ENCODE peak calls at places on chromosomes 4 and X, in eight cellular contexts. S is H9, U is T-helper 2 cell, M is posterior vena cava, J is cardiac muscle cell, N is A172, I is omental fat pad, W is dermis blood vessel endothelial cell. A is an unnamed sample.

GRCh38 chrX:47843363-47843762 is 6.7 kb downstream of the ZNF81 start:
- DNase-seq in W (no peak), U (no peak), N (no peak), J (no peak), I (no peak), S (no peak), M (no peak), A (no peak)

GRCh38 chrX:147675819-147676218 is 235.9 kb upstream of the FMR1 start:
- DNase-seq in S (peak; percentile 67), U (no peak), N (no peak), W (no peak), J (no peak), I (no peak), M (no peak), A (no peak)

GRCh38 chr4:83516042-83516772 is 19.7 kb upstream of the GPAT3 start:
- DNase-seq in S (no peak), J (peak; percentile 66), W (peak; percentile 9), N (peak; percentile 87), I (no peak), U (no peak), M (no peak), A (peak; percentile 19)

GRCh38 chr4:121706595-121707021 is 9.8 kb upstream of the ANXA5 start:
- DNase-seq in N (peak; percentile 88), I (no peak), S (no peak), J (peak; percentile 87), M (no peak), U (peak; percentile 94), W (no peak), A (no peak)

GRCh38 chr4:107689912-107690587 is 30.0 kb downstream of the PAPSS1 start:
- DNase-seq in N (peak; percentile 81), U (peak; percentile 59), M (no peak), W (peak; percentile 63), S (no peak), I (no peak), J (peak; percentile 59), A (peak; percentile 67)

GRCh38 chr4:182015893-182016292 is 227.3 kb upstream of the TENM3 start:
- DNase-seq in N (peak; percentile 54), M (no peak), U (no peak), I (no peak), J (no peak), S (no peak), W (no peak), A (no peak)

GRCh38 chrX:150463566-150463965 is 100.4 kb downstream of the MAMLD1 start:
- DNase-seq in W (no peak), M (no peak), U (no peak), N (no peak), I (no peak), S (no peak), J (no peak), A (no peak)

GRCh38 chr4:123856689-123857545 is 460.3 kb downstream of the SPRY1 start:
- DNase-seq in M (no peak), W (peak; percentile 92), N (no peak), I (no peak), S (peak; percentile 54), U (no peak), J (peak; percentile 79), A (peak; percentile 90)

GRCh38 chr4:140871368-140871767 is 115.2 kb upstream of the TBC1D9 start:
- DNase-seq in U (no peak), M (no peak), I (no peak), S (no peak), N (no peak), W (no peak), J (no peak), A (no peak)

GRCh38 chrX:9117851-9118250 is 83.9 kb upstream of the FAM9B start:
- DNase-seq in U (no peak), W (no peak), S (no peak), I (no peak), J (no peak), N (no peak), M (no peak), A (no peak)

GRCh38 chr4:176193126-176193525 is 2.3 kb downstream of the SPATA4 start:
- DNase-seq in I (no peak), S (no peak), M (no peak), J (peak; percentile 38), U (no peak), N (no peak), W (peak; percentile 47), A (peak; percentile 75)

GRCh38 chr4:8157496-8157895 is 1.1 kb downstream of the ABLIM2 start:
- DNase-seq in I (no peak), N (no peak), U (no peak), J (peak; percentile 47), S (peak; percentile 47), M (no peak), W (no peak), A (no peak)

GRCh38 chr4:76997454-76997853 is 47.9 kb downstream of the SEPTIN11 start:
- DNase-seq in W (no peak), J (no peak), M (no peak), I (no peak), U (no peak), S (no peak), N (no peak), A (no peak)

GRCh38 chrX:41984628-41985027 is 61.3 kb upstream of the CASK start:
- DNase-seq in W (no peak), S (no peak), N (peak; percentile 2), I (no peak), J (no peak), U (no peak), M (no peak), A (no peak)

GRCh38 chrX:41665676-41666075 is 23.1 kb upstream of the GPR34 start:
- DNase-seq in J (peak; percentile 6), W (peak; percentile 32), M (no peak), S (no peak), I (no peak), N (no peak), U (no peak), A (peak; percentile 63)

GRCh38 chrX:39477438-39478120 is 620.2 kb downstream of the BCOR start:
- DNase-seq in N (no peak), I (no peak), J (peak; percentile 64), S (peak; percentile 88), W (peak; percentile 72), M (peak; percentile 89), U (peak; percentile 14), A (peak; percentile 2)

GRCh38 chr4:18366762-18367358 is 345.3 kb upstream of the LCORL start:
- DNase-seq in S (no peak), M (no peak), U (peak; percentile 53), J (peak; percentile 51), W (peak; percentile 71), N (no peak), I (no peak), A (peak; percentile 51)

GRCh38 chr4:57080781-57081650 is 29.2 kb downstream of the IGFBP7 start:
- DNase-seq in N (peak; percentile 94), S (no peak), M (no peak), U (no peak), I (no peak), J (peak; percentile 95), W (peak; percentile 96), A (peak; percentile 99)

GRCh38 chrX:4668802-4669536 is 955.5 kb upstream of the PRKX start:
- DNase-seq in U (no peak), J (no peak), M (no peak), I (no peak), N (no peak), W (no peak), S (no peak), A (no peak)

GRCh38 chr4:17889692-17890091 is 78.9 kb downstream of the NCAPG start:
- DNase-seq in N (no peak), I (no peak), S (no peak), U (no peak), W (no peak), M (no peak), J (peak; percentile 2), A (no peak)

GRCh38 chr4:83771113-83771705 is 235.3 kb downstream of the GPAT3 start:
- DNase-seq in S (peak; percentile 72), N (peak; percentile 58), W (peak; percentile 47), M (no peak), U (no peak), I (no peak), J (peak; percentile 65), A (peak; percentile 24)

GRCh38 chr4:142984871-142985585 is 138.9 kb upstream of the INPP4B start:
- DNase-seq in W (peak; percentile 28), S (peak; percentile 60), M (no peak), I (no peak), N (peak; percentile 19), J (peak; percentile 32), U (no peak), A (peak; percentile 13)

GRCh38 chr4:48138936-48139335 is 4.9 kb upstream of the TXK start:
- DNase-seq in J (no peak), M (no peak), U (peak; percentile 74), S (no peak), N (no peak), I (no peak), W (no peak), A (no peak)

GRCh38 chr4:152259866-152260265 is 276.0 kb downstream of the FBXW7 start:
- DNase-seq in S (no peak), I (no peak), J (no peak), N (peak; percentile 64), M (no peak), U (no peak), W (peak; percentile 49), A (peak; percentile 24)

GRCh38 chrX:26442340-26442739 is 226.4 kb downstream of the MAGEB5 start:
- DNase-seq in N (peak; percentile 35), U (no peak), J (peak; percentile 3), I (no peak), W (peak; percentile 69), S (no peak), M (no peak), A (peak; percentile 68)

GRCh38 chr4:70801265-70801809 is 38.4 kb downstream of the GRSF1 start:
- DNase-seq in S (no peak), U (peak; percentile 76), M (no peak), N (no peak), W (no peak), J (no peak), I (no peak), A (no peak)

GRCh38 chr4:140834866-140835495 is 78.8 kb upstream of the TBC1D9 start:
- DNase-seq in N (no peak), I (no peak), U (no peak), J (no peak), S (no peak), M (no peak), W (no peak), A (no peak)

GRCh38 chr4:52846502-52846901 is 15.6 kb upstream of the RASL11B start:
- DNase-seq in N (no peak), M (no peak), W (no peak), J (no peak), S (no peak), I (no peak), U (no peak), A (no peak)

GRCh38 chr4:152885185-152885584 is 50.9 kb upstream of the FHDC1 start:
- DNase-seq in M (no peak), S (no peak), U (no peak), J (no peak), I (no peak), W (no peak), N (no peak), A (no peak)

GRCh38 chr4:37685211-37685725 is 908 bp downstream of the RELL1 start:
- DNase-seq in J (peak; percentile 62), W (peak; percentile 49), I (no peak), N (peak; percentile 40), M (no peak), U (peak; percentile 87), S (no peak), A (peak; percentile 54)

GRCh38 chr4:138562544-138562961 is 320.4 kb upstream of the SLC7A11 start:
- DNase-seq in W (peak; percentile 71), J (peak; percentile 27), N (peak; percentile 18), U (no peak), I (no peak), M (no peak), S (no peak), A (peak; percentile 72)

GRCh38 chrX:53639257-53639656 is 47.3 kb downstream of the HUWE1 start:
- DNase-seq in N (no peak), M (no peak), I (no peak), U (no peak), J (no peak), W (no peak), S (no peak), A (no peak)

GRCh38 chr4:186191266-186192067 is at the start of gene CYP4V2:
- DNase-seq in J (peak; percentile 86), W (peak; percentile 58), S (peak; percentile 75), M (peak; percentile 95), U (peak; percentile 95), N (peak; percentile 60), I (peak; percentile 33), A (peak; percentile 28)

GRCh38 chrX:141642979-141643378 is 53.5 kb downstream of the SPANXA2 start:
- DNase-seq in U (no peak), I (no peak), J (peak; percentile 2), S (no peak), M (no peak), N (no peak), W (no peak), A (no peak)